ENCODE peak calls at places on chromosomes 3 and 15, in ten cellular contexts. Y, N, S, D, T, G, M, E, U and O are unnamed samples.
A peak's percentile ranks its signal among the peaks of the same experiment; 100 is the strongest.

GRCh38 chr3:46737320-46737719 is 19.7 kb upstream of the PRSS50 start:
- DNase-seq in G (no peak), Y (no peak), E (no peak), U (no peak), S (no peak), M (no peak), D (no peak), T (no peak), N (no peak), O (no peak)

GRCh38 chr15:31887246-31887645 is 143.1 kb upstream of the CHRNA7 start:
- DNase-seq in M (no peak), D (no peak), U (no peak), G (no peak), Y (no peak), S (no peak), N (no peak), E (no peak), T (no peak), O (no peak)

GRCh38 chr3:112676659-112677234 is 35.8 kb upstream of the CCDC80 start:
- DNase-seq in N (peak; percentile 94), G (peak; percentile 53), S (no peak), T (peak; percentile 80), D (peak; percentile 59), E (peak; percentile 32), Y (peak; percentile 87), M (peak; percentile 97), U (peak; percentile 80), O (peak; percentile 57)

GRCh38 chr3:140198242-140198641 is 263.3 kb downstream of the CLSTN2 start:
- DNase-seq in D (no peak), T (no peak), Y (no peak), G (no peak), E (no peak), S (no peak), N (no peak), M (no peak), U (no peak), O (no peak)

GRCh38 chr15:23869391-23869790 is 182.3 kb upstream of the NDN start:
- DNase-seq in U (no peak), M (no peak), T (no peak), Y (peak; percentile 45), E (peak; percentile 43), N (no peak), S (no peak), D (peak; percentile 17), G (peak; percentile 40), O (no peak)

GRCh38 chr3:141878812-141879211 is 2.4 kb downstream of the ATP1B3 start:
- DNase-seq in T (no peak), M (peak; percentile 65), S (no peak), E (no peak), D (no peak), N (peak; percentile 68), G (no peak), Y (no peak), U (no peak), O (no peak)

GRCh38 chr3:64388886-64389285 is 163.6 kb upstream of the PRICKLE2 start:
- DNase-seq in D (no peak), N (no peak), U (no peak), T (no peak), G (no peak), M (no peak), Y (no peak), E (no peak), S (no peak), O (no peak)

GRCh38 chr15:67188551-67189218 is 65.8 kb downstream of the AAGAB start:
- DNase-seq in T (no peak), S (peak; percentile 71), E (peak; percentile 74), D (no peak), Y (no peak), G (no peak), N (peak; percentile 77), U (peak; percentile 66), M (peak; percentile 98), O (no peak)

GRCh38 chr3:185549111-185549510 is 3.3 kb downstream of the LIPH start:
- DNase-seq in D (no peak), Y (no peak), T (no peak), S (no peak), E (peak; percentile 61), N (peak; percentile 99), G (peak; percentile 68), U (no peak), M (peak; percentile 100), O (no peak)

GRCh38 chr3:49357466-49358216 is 512 bp downstream of the GPX1 start:
- DNase-seq in T (no peak), N (peak; percentile 93), M (peak; percentile 93), Y (peak; percentile 53), S (peak; percentile 86), D (peak; percentile 62), G (peak; percentile 46), U (peak; percentile 83), E (peak; percentile 56), O (peak; percentile 44)

GRCh38 chr3:23258110-23258509 is 55.0 kb downstream of the UBE2E2 start:
- DNase-seq in M (no peak), T (no peak), N (no peak), S (no peak), G (no peak), D (no peak), Y (no peak), U (no peak), E (no peak), O (no peak)

GRCh38 chr3:98333989-98334606 is 19.6 kb upstream of the OR5K4 start:
- DNase-seq in D (no peak), M (no peak), Y (no peak), G (no peak), T (no peak), S (no peak), E (no peak), U (no peak), N (no peak), O (no peak)

GRCh38 chr15:101022876-101023275 is 103.7 kb downstream of the LRRK1 start:
- DNase-seq in M (no peak), G (no peak), T (no peak), E (no peak), S (peak; percentile 36), U (peak; percentile 13), D (no peak), N (no peak), Y (peak; percentile 14), O (no peak)
- TF ChIP-seq CTCF in M (no peak), G (no peak), T (no peak), E (no peak), S (no peak), U (no peak), D (no peak), N (no peak), Y (no peak), O (no peak)

DNA sequence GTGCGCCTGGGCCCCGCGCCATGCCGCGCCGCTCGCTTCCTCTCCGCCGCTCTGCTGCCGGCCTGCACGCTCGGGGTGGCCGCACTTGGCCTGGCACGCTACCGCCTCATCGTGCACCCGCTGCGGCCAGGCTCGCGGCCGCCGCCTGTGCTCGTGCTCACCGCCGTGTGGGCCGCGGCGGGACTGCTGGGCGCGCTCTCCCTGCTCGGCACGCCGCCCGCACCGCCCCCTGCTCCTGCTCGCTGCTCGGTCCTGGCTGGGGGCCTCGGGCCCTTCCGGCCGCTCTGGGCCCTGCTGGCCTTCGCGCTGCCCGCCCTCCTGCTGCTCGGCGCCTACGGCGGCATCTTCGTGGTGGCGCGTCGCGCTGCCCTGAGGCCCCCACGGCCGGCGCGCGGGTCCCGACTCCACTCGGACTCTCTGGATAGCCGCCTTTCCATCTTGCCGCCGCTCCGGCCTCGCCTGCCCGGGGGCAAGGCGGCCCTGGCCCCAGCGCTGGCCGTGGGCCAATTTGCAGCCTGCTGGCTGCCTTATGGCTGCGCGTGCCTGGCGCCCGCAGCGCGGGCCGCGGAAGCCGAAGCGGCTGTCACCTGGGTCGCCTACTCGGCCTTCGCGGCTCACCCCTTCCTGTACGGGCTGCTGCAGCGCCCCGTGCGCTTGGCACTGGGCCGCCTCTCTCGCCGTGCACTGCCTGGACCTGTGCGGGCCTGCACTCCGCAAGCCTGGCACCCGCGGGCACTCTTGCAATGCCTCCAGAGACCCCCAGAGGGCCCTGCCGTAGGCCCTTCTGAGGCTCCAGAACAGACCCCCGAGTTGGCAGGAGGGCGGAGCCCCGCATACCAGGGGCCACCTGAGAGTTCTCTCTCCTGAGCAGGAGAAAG is 951 bp downstream of the GPR62 start:
- DNase-seq in Y (no peak), U (peak; percentile 77), D (peak; percentile 78), G (peak; percentile 62), S (no peak), T (peak; percentile 72), E (peak; percentile 79), N (peak; percentile 52), M (peak; percentile 22), O (peak; percentile 47)
- TF ChIP-seq CTCF in Y (peak; percentile 28), U (peak; percentile 34), D (peak; percentile 45), G (peak; percentile 73), S (peak; percentile 38), T (no peak), E (peak; percentile 60), N (peak; percentile 34), M (peak; percentile 35), O (no peak)

GRCh38 chr15:53384417-53384816 is 375.0 kb downstream of the WDR72 start:
- DNase-seq in D (no peak), N (no peak), S (no peak), G (no peak), M (no peak), E (no peak), Y (no peak), U (no peak), T (no peak), O (no peak)
- TF ChIP-seq CTCF in D (no peak), N (no peak), S (no peak), G (peak; percentile 49), M (no peak), E (no peak), Y (no peak), U (no peak), T (no peak), O (no peak)

GRCh38 chr3:45595364-45596154 is 1.0 kb downstream of the LIMD1 start:
- DNase-seq in E (peak; percentile 28), D (peak; percentile 69), S (no peak), U (peak; percentile 81), M (peak; percentile 43), N (no peak), Y (no peak), G (no peak), T (peak; percentile 35), O (no peak)

GRCh38 chr3:45596290-45596791 is 1.8 kb downstream of the LIMD1 start:
- DNase-seq in D (no peak), S (no peak), T (peak; percentile 86), G (no peak), N (no peak), E (no peak), Y (no peak), U (peak; percentile 64), M (no peak), O (peak; percentile 59)

GRCh38 chr3:45592405-45592804 is 2.1 kb upstream of the LIMD1 start:
- DNase-seq in S (no peak), G (no peak), N (no peak), T (no peak), Y (no peak), M (no peak), U (no peak), D (no peak), E (no peak), O (no peak)

GRCh38 chr3:45592830-45593707 is 1.5 kb upstream of the LIMD1 start:
- DNase-seq in D (peak; percentile 95), U (peak; percentile 97), E (peak; percentile 88), T (peak; percentile 82), N (peak; percentile 93), S (peak; percentile 95), G (peak; percentile 91), M (peak; percentile 87), Y (peak; percentile 95), O (peak; percentile 51)

GRCh38 chr3:45593708-45594601 is 596 bp upstream of the LIMD1 start:
- DNase-seq in T (peak; percentile 95), D (peak; percentile 77), Y (peak; percentile 77), N (peak; percentile 68), M (peak; percentile 56), E (peak; percentile 65), U (peak; percentile 86), G (peak; percentile 75), S (peak; percentile 81), O (peak; percentile 80)
- TF ChIP-seq CTCF in T (no peak), D (no peak), Y (no peak), N (no peak), M (no peak), E (no peak), U (no peak), G (peak; percentile 25), S (no peak), O (no peak)

GRCh38 chr3:116647955-116648354 is 61.6 kb upstream of the TUSC7 start:
- DNase-seq in D (no peak), N (no peak), T (no peak), G (no peak), Y (no peak), U (no peak), E (no peak), M (no peak), S (no peak), O (no peak)
- TF ChIP-seq CTCF in D (no peak), N (no peak), T (no peak), G (no peak), Y (no peak), U (no peak), E (no peak), M (no peak), S (no peak), O (no peak)